ENCODE peak calls at places on chromosomes 5 and 9, in seven cellular contexts. B, L, S, M, E, T and C are unnamed samples.

GRCh38 chr5:56910123-56910951 is 941 bp downstream of the SETD9 start:
- DNase-seq in S (no peak), E (no peak), L (peak; percentile 36), B (peak; percentile 77), M (peak; percentile 59), T (peak; percentile 46), C (peak; percentile 44)

GRCh38 chr5:126438871-126439270 is 15.7 kb downstream of the GRAMD2B start:
- DNase-seq in B (no peak), T (no peak), M (no peak), S (no peak), L (no peak), E (no peak), C (no peak)

GRCh38 chr5:133754575-133755169 is 142.3 kb upstream of the FSTL4 start:
- DNase-seq in B (no peak), L (no peak), M (peak; percentile 17), T (peak; percentile 13), S (peak; percentile 44), E (peak; percentile 54), C (peak; percentile 40)

GRCh38 chr5:107135391-107135790 is 535.3 kb downstream of the EFNA5 start:
- DNase-seq in M (no peak), S (no peak), L (no peak), E (no peak), T (no peak), B (no peak), C (no peak)

GRCh38 chr9:97969014-97969413 is 14.1 kb upstream of the ANP32B start:
- DNase-seq in T (no peak), M (no peak), L (no peak), S (no peak), B (no peak), E (no peak), C (no peak)

GRCh38 chr9:31745468-31745867 is 639.0 kb upstream of the ACO1 start:
- DNase-seq in L (no peak), M (no peak), S (no peak), E (no peak), T (no peak), B (no peak), C (no peak)

GRCh38 chr5:109316631-109317030 is 93.1 kb downstream of the PJA2 start:
- DNase-seq in B (no peak), T (no peak), E (no peak), S (no peak), M (no peak), L (no peak), C (no peak)

GRCh38 chr9:86557063-86557766 is 203.0 kb upstream of the TUT7 start:
- DNase-seq in S (no peak), M (no peak), B (peak; percentile 81), L (no peak), T (no peak), E (no peak), C (no peak)

GRCh38 chr9:129094387-129095169 is 13.7 kb downstream of the DOLPP1 start:
- DNase-seq in T (no peak), E (no peak), S (no peak), B (no peak), M (no peak), L (no peak), C (no peak)

DNA sequence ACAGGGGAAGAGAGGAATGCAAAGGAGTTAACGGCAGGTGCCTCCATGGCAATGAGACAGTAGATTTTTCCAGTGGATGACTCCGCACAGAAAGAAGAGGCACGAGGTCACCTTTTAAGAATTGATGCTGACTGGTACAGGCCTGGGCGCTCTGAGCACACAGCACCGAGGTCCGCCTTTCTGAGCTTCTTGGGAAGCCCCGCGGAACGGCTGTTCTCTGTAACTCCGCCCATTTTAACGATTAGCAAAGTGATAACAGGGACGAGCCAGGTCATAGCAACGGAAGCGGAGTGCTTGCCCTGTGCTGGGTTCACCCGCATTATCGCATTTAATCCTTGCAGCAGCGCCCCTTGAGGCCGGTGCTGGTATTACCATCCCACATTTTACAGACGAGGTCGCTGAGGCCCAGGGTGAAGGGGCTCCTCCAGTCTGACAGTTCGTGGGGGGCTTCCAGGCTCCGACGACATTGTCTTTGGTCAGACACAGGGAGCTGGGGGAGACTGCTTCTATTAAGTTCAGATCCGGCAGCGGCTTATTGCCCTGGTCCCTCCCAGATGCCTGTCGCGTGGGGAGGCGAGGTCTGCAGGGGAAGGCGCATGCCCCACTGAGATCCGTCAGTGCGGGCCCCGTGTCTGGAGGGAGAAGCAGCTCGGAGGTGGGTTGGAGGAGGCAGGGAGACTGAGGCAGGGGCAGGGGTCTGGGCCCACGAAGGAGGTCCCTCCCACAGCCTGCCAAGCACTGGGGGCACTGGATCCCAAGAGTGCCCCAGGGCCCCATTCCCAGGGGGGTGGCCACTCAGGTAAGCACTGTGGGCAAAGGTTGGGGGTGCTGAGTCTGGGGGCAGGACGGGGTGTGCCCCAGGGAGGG is 22.3 kb upstream of the HMCN2 start:
- DNase-seq in S (peak; percentile 83), E (peak; percentile 98), T (peak; percentile 93), M (peak; percentile 79), B (peak; percentile 87), L (peak; percentile 85), C (peak; percentile 82)
- H3K4me3 ChIP-seq in S (peak overlapping the region; percentile 40), E (no peak overlapping the region), T (peak overlapping the region; percentile 16), M (no peak overlapping the region), B (peak overlapping the region; percentile 26), L (no peak overlapping the region), C (no peak overlapping the region)

DNA sequence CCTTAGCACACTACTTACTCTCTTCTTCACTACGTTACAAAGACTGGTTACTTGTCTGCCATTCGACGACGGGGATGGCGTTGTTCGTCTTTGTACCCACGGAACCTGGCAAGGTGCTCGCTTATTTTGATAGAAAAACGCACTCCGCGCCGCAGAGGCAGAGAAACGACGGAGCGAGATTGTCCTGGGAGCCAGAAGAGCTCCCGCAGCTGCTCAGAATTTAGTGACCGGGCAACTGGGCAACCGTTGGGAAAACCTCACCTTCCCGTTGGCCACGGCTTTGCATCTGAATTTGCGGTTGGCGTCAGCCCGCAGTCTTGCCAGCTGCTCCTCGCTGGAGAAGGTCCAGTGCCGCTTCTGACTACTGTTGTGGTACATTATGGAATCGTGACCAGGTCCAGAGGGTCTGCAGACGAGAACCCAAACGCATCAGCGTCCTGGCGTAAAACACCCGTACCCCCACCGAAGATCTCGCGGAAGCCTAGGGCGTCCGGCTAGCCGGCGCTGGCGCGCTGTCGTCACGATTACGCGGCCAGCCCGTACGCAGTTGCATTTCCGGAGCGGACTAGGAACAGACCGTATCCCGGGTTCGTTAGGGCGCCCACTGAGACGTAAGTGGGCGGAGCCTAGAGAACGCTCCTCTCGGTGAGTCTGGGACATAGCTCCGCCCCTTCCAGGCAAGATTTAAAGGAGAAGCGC is at the start of gene CCNH:
- DNase-seq in L (peak; percentile 86), S (peak; percentile 86), T (peak; percentile 97), E (peak; percentile 93), B (peak; percentile 99), M (peak; percentile 99), C (peak; percentile 99)
- TF ChIP-seq EP300 in L (no peak), S (no peak), T (peak; percentile 99), E (no peak), B (peak; percentile 97), M (peak; percentile 96), C (peak; percentile 97)

DNA sequence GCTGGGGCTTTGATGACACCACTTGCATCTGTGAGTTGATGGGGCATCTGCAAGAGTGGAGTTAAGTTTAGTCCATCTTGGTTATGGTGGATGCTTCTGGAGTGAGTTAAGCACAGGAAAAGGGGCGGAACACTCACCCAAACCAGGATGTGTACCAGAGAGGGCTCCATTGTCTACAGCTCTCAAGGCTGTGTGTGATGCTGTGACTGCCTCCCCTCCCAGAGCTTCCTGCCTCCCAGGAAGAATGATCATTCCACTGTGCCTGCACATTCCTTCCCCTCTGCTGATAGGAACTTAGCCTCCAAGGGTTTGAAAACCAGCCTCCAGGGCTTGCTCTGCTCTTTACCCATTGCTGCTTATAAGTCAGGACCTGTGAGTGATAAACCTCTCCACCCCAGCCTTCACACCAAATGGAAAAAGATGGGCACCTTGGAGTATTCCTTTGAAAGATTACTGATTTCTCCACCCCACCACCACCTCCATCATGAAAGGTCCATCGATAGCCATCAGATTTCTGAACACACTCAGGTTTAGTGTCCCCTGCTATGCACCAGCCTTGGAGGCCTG is 160.1 kb upstream of the SPRY4 start:
- DNase-seq in S (no peak), L (no peak), T (no peak), B (no peak), E (no peak), M (no peak), C (no peak)
- H3K27ac ChIP-seq in S (no peak overlapping the region), L (no peak overlapping the region), T (no peak overlapping the region), B (no peak overlapping the region), E (no peak overlapping the region), M (no peak overlapping the region), C (no peak overlapping the region)

GRCh38 chr5:38830521-38831051 is 15.2 kb upstream of the OSMR start:
- DNase-seq in E (no peak), M (no peak), B (no peak), T (no peak), L (no peak), S (no peak), C (no peak)
- H3K4me3 ChIP-seq in E (no peak overlapping the region), M (no peak overlapping the region), B (no peak overlapping the region), T (no peak overlapping the region), L (no peak overlapping the region), S (no peak overlapping the region), C (no peak overlapping the region)

DNA sequence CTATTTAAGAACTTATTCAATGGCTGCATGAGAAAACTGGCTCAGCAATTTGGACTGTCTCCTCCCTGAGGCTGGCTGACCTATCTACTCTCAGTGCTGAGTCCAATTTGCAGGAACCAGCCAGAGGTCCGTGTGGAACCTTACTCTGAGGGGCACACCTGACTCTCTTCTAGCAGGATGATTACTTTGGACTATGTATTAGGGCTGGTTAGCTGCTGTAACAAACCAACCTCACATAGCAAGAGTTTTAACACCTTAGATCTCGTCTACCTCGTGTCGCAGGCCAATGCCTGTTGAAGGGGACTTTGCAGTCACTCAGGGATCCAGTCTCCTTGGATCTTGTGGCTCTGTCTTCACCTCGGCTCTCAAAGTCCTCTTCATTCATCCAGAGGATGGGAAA is 3.4 kb upstream of the FAM193B start:
- DNase-seq in T (no peak), S (no peak), B (no peak), M (no peak), L (no peak), E (no peak), C (no peak)
- TF ChIP-seq EP300 in T (no peak), S (no peak), B (no peak), M (no peak), L (no peak), E (no peak), C (no peak)

GRCh38 chr5:95957804-95958203 is 3.8 kb downstream of the ELL2 start:
- DNase-seq in E (no peak), B (no peak), T (no peak), S (no peak), M (no peak), L (no peak), C (no peak)

GRCh38 chr5:95958308-95959014 is 3.2 kb downstream of the ELL2 start:
- DNase-seq in B (no peak), L (no peak), M (peak; percentile 27), T (no peak), E (no peak), S (no peak), C (peak; percentile 43)

GRCh38 chr5:95959964-95960801 is 1.5 kb downstream of the ELL2 start:
- DNase-seq in L (peak; percentile 45), T (peak; percentile 23), M (peak; percentile 16), S (peak; percentile 18), B (peak; percentile 74), E (no peak), C (no peak)

GRCh38 chr5:95960802-95961616 is 642 bp downstream of the ELL2 start:
- DNase-seq in L (peak; percentile 89), B (peak; percentile 89), M (peak; percentile 88), T (peak; percentile 35), E (peak; percentile 88), S (peak; percentile 66), C (peak; percentile 84)

GRCh38 chr5:95959051-95959963 is 2.3 kb downstream of the ELL2 start:
- DNase-seq in B (no peak), S (no peak), L (no peak), E (no peak), T (no peak), M (peak; percentile 21), C (no peak)
- H3K27ac ChIP-seq in B (peak overlapping the region; percentile 99), S (peak overlapping the region; percentile 95), L (no peak overlapping the region), E (no peak overlapping the region), T (peak overlapping the region; percentile 93), M (peak overlapping the region; percentile 98), C (peak overlapping the region; percentile 99)